ENCODE peak calls at places on chromosomes 12 and 14, in nine cellular contexts. W is cardiac fibroblast; T is activated CD4-positive, alpha-beta T cell treated with anti-CD3 and anti-CD28 coated beads, Interleukin-2, amount 10 ng/mL, durations not matched to agents 7 days and 5 days; D is dermis blood vessel endothelial cell; N is astrocyte of the spinal cord; I is keratinocyte; Q is AG08395; U is sciatic nerve; C is stimulated activated naive B cell treated with anti-CD40 and anti-IgM and Interleukin-4, amounts not matched to agents 10 μg/mL and 1 μg/mL and 100 μg/mL, for 72 hours. J is an unnamed sample.

GRCh38 chr12:71602745-71603577 is 60.7 kb downstream of the ZFC3H1 start:
- DNase-seq in W (no peak), T (no peak), D (peak), N (no peak), I (no peak), Q (no peak), U (no peak), C (no peak), J (no peak)

GRCh38 chr12:77943466-77943865 is 112.8 kb downstream of the NAV3 start:
- DNase-seq in W (peak), T (no peak), D (peak), N (peak), I (peak), Q (peak), U (no peak), C (no peak), J (peak)

GRCh38 chr12:109393437-109394345 is 46.0 kb downstream of the MYO1H start:
- DNase-seq in W (peak), T (peak), D (peak), N (peak), I (peak), Q (peak), U (peak), C (peak), J (peak)

GRCh38 chr12:30197392-30198047 is 413.8 kb upstream of the TMTC1 start:
- DNase-seq in W (peak), T (no peak), D (no peak), N (peak), I (no peak), Q (no peak), U (no peak), C (no peak), J (no peak)

GRCh38 chr12:70154087-70154486 is 89.1 kb upstream of the CNOT2 start:
- DNase-seq in W (peak), T (no peak), D (no peak), N (no peak), I (peak), Q (no peak), U (no peak), C (no peak), J (no peak)

GRCh38 chr12:94941440-94941862 is 62.0 kb downstream of the NDUFA12 start:
- DNase-seq in W (peak), T (peak), D (peak), N (peak), I (peak), Q (peak), U (peak), C (peak), J (peak)

GRCh38 chr12:49059063-49059384 is 1.6 kb downstream of the KMT2D start:
- DNase-seq in W (no peak), T (no peak), D (peak), N (no peak), I (no peak), Q (no peak), U (peak), C (no peak), J (no peak)

GRCh38 chr14:77323571-77323970 is 2.7 kb downstream of the GSTZ1 start:
- DNase-seq in W (no peak), T (no peak), D (no peak), N (no peak), I (no peak), Q (no peak), U (no peak), C (no peak), J (no peak)

GRCh38 chr14:72607386-72608125 is 286.3 kb downstream of the DPF3 start:
- DNase-seq in W (peak), T (no peak), D (no peak), N (peak), I (no peak), Q (no peak), U (no peak), C (no peak), J (no peak)

GRCh38 chr14:88518592-88519512 is 36.0 kb downstream of the PTPN21 start:
- DNase-seq in W (peak), T (no peak), D (peak), N (peak), I (no peak), Q (peak), U (no peak), C (no peak), J (no peak)

GRCh38 chr14:70045715-70046535 is 142.8 kb downstream of the SLC8A3 start:
- DNase-seq in W (peak), T (no peak), D (peak), N (peak), I (no peak), Q (peak), U (peak), C (no peak), J (peak)

GRCh38 chr14:68401320-68401719 is 391.5 kb downstream of the ZFP36L1 start:
- DNase-seq in W (no peak), T (no peak), D (no peak), N (no peak), I (peak), Q (no peak), U (no peak), C (no peak), J (no peak)

GRCh38 chr12:115322275-115322674 is 638.3 kb upstream of the TBX3 start:
- DNase-seq in W (peak), T (no peak), D (no peak), N (peak), I (peak), Q (peak), U (no peak), C (peak), J (no peak)

GRCh38 chr12:23699031-23699430 is 250.4 kb downstream of the SOX5 start:
- DNase-seq in W (no peak), T (no peak), D (no peak), N (no peak), I (no peak), Q (no peak), U (no peak), C (no peak), J (no peak)

GRCh38 chr14:23095196-23096108 is at the start of gene C14orf119:
- DNase-seq in W (peak), T (peak), D (peak), N (peak), I (peak), Q (peak), U (peak), C (peak), J (peak)

GRCh38 chr12:11615481-11615880 is 34.0 kb upstream of the ETV6 start:
- DNase-seq in W (no peak), T (no peak), D (no peak), N (no peak), I (no peak), Q (no peak), U (no peak), C (no peak), J (no peak)

GRCh38 chr14:50943261-50943942 is 881 bp downstream of the PYGL start:
- DNase-seq in W (peak), T (no peak), D (peak), N (no peak), I (no peak), Q (peak), U (peak), C (no peak), J (peak)

GRCh38 chr14:63203618-63204406 is 431 bp upstream of the RHOJ start:
- DNase-seq in W (peak), T (no peak), D (peak), N (peak), I (no peak), Q (peak), U (peak), C (no peak), J (peak)

GRCh38 chr12:70962226-70962794 is 41.8 kb upstream of the PTPRR start:
- DNase-seq in W (no peak), T (no peak), D (no peak), N (no peak), I (no peak), Q (no peak), U (no peak), C (no peak), J (no peak)

GRCh38 chr12:103590271-103590670 is 3.2 kb downstream of the STAB2 start:
- DNase-seq in W (no peak), T (no peak), D (no peak), N (no peak), I (no peak), Q (no peak), U (no peak), C (no peak), J (no peak)